ENCODE peak calls at places on chromosomes 7 and 10, in seven cellular contexts. D, T, H, I, V, G and Y are unnamed samples. For H3K4me1 and H3K36me3, the result is how much of the 10 kb centered on the place peaks cover.

GRCh38 chr10:131591936-131592335 is 280.4 kb upstream of the TCERG1L start:
- DNase-seq in D (no peak), T (no peak), H (no peak), I (no peak), V (no peak), G (no peak), Y (no peak)

GRCh38 chr10:110881247-110881646 is 9.5 kb downstream of the PDCD4 start:
- DNase-seq in D (no peak), T (no peak), H (no peak), I (no peak), V (no peak), G (no peak), Y (no peak)

GRCh38 chr7:45622058-45622457 is 47.9 kb downstream of the ADCY1 start:
- DNase-seq in D (no peak), T (no peak), H (no peak), I (no peak), V (no peak), G (no peak), Y (no peak)

GRCh38 chr10:48708144-48708543 is 23.5 kb downstream of the WDFY4 start:
- DNase-seq in D (peak), T (no peak), H (no peak), I (no peak), V (peak), G (no peak), Y (no peak)

GRCh38 chr7:149683898-149684297 is 89.5 kb downstream of the ZNF467 start:
- DNase-seq in D (no peak), T (no peak), H (no peak), I (no peak), V (no peak), G (no peak), Y (no peak)

GRCh38 chr10:50894312-50894711 is 8.9 kb upstream of the A1CF start:
- DNase-seq in D (no peak), T (no peak), H (no peak), I (no peak), V (no peak), G (no peak), Y (no peak)

GRCh38 chr7:2860627-2861133 is 16.6 kb upstream of the GNA12 start:
- DNase-seq in D (no peak), T (no peak), H (no peak), I (no peak), V (no peak), G (no peak), Y (no peak)

GRCh38 chr7:89772276-89772675 is 382.0 kb upstream of the STEAP1 start:
- DNase-seq in D (no peak), T (no peak), H (no peak), I (no peak), V (no peak), G (no peak), Y (no peak)

GRCh38 chr7:36021367-36021766 is 131.7 kb upstream of the EEPD1 start:
- DNase-seq in D (no peak), T (no peak), H (no peak), I (no peak), V (peak), G (no peak), Y (no peak)

GRCh38 chr7:140778975-140779374 is 82.5 kb downstream of the NDUFB2 start:
- DNase-seq in D (no peak), T (no peak), H (no peak), I (no peak), V (no peak), G (no peak), Y (no peak)

GRCh38 chr10:75050520-75050919 is 60.9 kb upstream of the SAMD8 start:
- DNase-seq in D (no peak), T (no peak), H (no peak), I (no peak), V (no peak), G (peak), Y (no peak)

DNA sequence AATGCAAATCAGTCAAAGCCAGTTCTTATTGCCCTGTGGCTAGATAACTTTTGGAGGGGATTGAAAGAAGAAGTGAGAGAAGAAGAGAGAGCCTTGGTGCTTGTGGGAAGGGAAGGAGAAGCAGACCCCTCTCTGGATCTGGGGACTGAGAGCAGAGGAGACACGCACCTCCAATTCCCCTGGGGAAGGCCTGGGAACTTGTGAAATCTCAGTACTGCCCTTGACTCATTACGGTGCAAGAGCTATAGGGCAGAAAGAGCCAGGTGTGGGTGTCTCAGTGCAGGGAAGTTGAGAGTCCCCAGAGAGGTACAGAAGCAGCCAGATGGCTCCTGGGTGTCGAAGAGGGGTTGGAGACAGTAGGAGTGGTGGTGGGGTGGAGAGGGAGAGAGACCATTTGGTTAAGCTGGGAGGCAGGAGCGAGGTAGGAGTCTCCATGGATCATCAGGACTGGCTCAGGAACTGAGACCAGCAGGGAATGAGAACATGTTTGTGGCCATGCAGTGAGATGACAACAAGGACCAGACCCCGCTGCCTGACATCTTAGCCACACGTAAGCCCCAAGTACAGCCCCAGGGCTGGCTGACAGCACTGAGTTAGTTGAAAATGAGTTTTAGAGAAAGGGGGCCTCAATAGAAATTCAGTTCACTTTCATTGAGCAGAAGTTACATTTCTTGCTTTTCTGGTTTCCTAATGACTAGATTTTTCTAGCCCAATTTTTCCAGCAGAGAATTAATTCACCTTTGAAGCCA is 238.2 kb downstream of the BUB3 start:
- DNase-seq in D (no peak), T (no peak), H (peak), I (no peak), V (no peak), G (no peak), Y (no peak)
- TF ChIP-seq POLR2A in D (no peak), T (no peak), H (no peak), I (no peak), V (no peak), G (no peak), Y (no peak)

DNA sequence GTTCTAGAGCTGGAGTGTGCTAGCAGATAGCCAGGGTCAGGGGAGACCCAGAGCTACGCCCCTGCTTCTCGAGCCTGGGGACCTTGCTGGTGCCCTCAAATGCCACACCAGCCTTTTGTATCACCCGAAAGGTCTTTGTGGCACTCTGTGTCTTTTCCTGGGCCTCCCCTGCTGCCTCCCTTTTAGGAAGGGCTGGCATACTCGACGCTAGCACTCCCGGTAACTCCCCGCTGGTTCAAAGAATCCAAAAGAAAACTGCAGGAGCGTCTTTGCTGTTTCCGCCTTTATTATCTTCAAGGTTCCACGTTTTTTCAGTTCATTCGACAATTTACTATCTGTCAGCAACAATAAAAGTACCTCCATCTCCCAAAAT is 36.3 kb downstream of the CTBP2 start:
- DNase-seq in D (no peak), T (no peak), H (no peak), I (no peak), V (no peak), G (no peak), Y (no peak)
- H3K4me1 ChIP-seq in D (under half), T (under half), H (half or more), I (under half), V (under half), G (under half), Y (half or more)

GRCh38 chr10:68027429-68027828 is 47.7 kb downstream of the HERC4 start:
- DNase-seq in D (no peak), T (no peak), H (no peak), I (no peak), V (no peak), G (no peak), Y (no peak)

GRCh38 chr10:68023292-68023691 is 51.8 kb downstream of the HERC4 start:
- DNase-seq in D (no peak), T (no peak), H (no peak), I (no peak), V (no peak), G (no peak), Y (no peak)
- H3K36me3 ChIP-seq in D (under half), T (under half), H (under half), I (under half), V (under half), G (half or more), Y (half or more)

DNA sequence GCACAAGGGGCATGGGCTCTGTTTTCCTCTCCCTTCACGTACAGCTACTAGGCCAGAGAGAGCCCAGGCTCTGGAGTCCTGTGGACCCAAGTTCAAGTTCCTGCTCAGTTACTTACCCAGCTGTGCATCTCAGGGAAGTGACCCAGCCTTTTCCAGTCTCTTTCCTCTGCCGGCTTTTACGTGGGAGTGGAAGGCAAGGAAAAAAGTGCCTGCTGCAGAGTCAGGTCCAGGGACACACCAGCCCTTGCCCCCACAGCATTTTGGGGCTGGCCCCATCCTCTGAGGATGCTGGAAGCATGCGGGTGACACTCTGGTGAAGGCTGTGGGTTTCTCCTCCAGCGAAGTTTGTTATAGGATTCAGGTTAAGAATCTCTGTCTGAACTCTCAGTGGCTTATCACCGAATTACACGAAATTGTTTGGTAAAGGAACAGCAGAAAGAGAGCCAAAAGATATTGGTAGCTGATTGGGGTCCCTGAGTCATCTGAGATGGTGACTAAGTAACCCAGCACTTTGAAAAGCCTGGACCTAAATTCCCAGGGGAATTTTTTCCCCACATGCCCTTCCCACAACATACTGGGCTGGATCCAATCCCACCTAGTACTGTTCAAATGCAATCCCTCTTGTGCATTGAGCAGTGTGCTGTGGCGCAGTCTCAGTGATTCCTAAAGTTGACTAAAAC is 424.3 kb downstream of the RPS24 start:
- DNase-seq in D (peak), T (no peak), H (no peak), I (no peak), V (peak), G (no peak), Y (no peak)
- TF ChIP-seq POLR2A in D (no peak), T (no peak), H (no peak), I (no peak), V (no peak), G (no peak), Y (no peak)

GRCh38 chr10:78980354-78980753 is 88.4 kb upstream of the ZMIZ1 start:
- DNase-seq in D (no peak), T (no peak), H (no peak), I (no peak), V (no peak), G (no peak), Y (no peak)

GRCh38 chr10:78981257-78981969 is 87.4 kb upstream of the ZMIZ1 start:
- DNase-seq in D (no peak), T (no peak), H (no peak), I (no peak), V (no peak), G (no peak), Y (no peak)

GRCh38 chr10:78981970-78982281 is 86.8 kb upstream of the ZMIZ1 start:
- DNase-seq in D (no peak), T (no peak), H (no peak), I (no peak), V (no peak), G (no peak), Y (no peak)

GRCh38 chr10:78979938-78980337 is 88.8 kb upstream of the ZMIZ1 start:
- DNase-seq in D (no peak), T (no peak), H (no peak), I (no peak), V (no peak), G (no peak), Y (no peak)

GRCh38 chr10:78980815-78981214 is 88.0 kb upstream of the ZMIZ1 start:
- DNase-seq in D (no peak), T (no peak), H (no peak), I (no peak), V (no peak), G (no peak), Y (no peak)
- H3K4me1 ChIP-seq in D (under half), T (under half), H (under half), I (under half), V (under half), G (under half), Y (under half)

GRCh38 chr10:409403-410040 is 274.3 kb downstream of the ZMYND11 start:
- DNase-seq in D (no peak), T (no peak), H (no peak), I (no peak), V (no peak), G (no peak), Y (peak)

GRCh38 chr10:404991-405390 is 269.7 kb downstream of the ZMYND11 start:
- DNase-seq in D (peak), T (no peak), H (no peak), I (no peak), V (no peak), G (no peak), Y (no peak)

GRCh38 chr10:405648-406047 is 270.4 kb downstream of the ZMYND11 start:
- DNase-seq in D (no peak), T (no peak), H (peak), I (no peak), V (no peak), G (no peak), Y (no peak)

GRCh38 chr10:408223-408622 is 273.0 kb downstream of the ZMYND11 start:
- DNase-seq in D (no peak), T (peak), H (no peak), I (no peak), V (no peak), G (no peak), Y (peak)

GRCh38 chr10:406976-407375 is 271.7 kb downstream of the ZMYND11 start:
- DNase-seq in D (no peak), T (no peak), H (peak), I (no peak), V (no peak), G (no peak), Y (peak)
- H3K36me3 ChIP-seq in D (under half), T (under half), H (under half), I (under half), V (under half), G (under half), Y (under half)

GRCh38 chr7:969403-969802 is 5.9 kb downstream of the COX19 start:
- DNase-seq in D (no peak), T (no peak), H (no peak), I (no peak), V (no peak), G (peak), Y (no peak)

GRCh38 chr7:966291-967069 is 8.9 kb downstream of the COX19 start:
- DNase-seq in D (no peak), T (no peak), H (no peak), I (no peak), V (no peak), G (peak), Y (no peak)

GRCh38 chr7:970744-971143 is 4.6 kb downstream of the COX19 start:
- DNase-seq in D (no peak), T (no peak), H (no peak), I (no peak), V (no peak), G (no peak), Y (no peak)

GRCh38 chr7:967361-968082 is 7.8 kb downstream of the COX19 start:
- DNase-seq in D (no peak), T (no peak), H (no peak), I (no peak), V (no peak), G (peak), Y (no peak)

GRCh38 chr7:968205-968754 is 7.1 kb downstream of the COX19 start:
- DNase-seq in D (no peak), T (no peak), H (no peak), I (no peak), V (no peak), G (no peak), Y (no peak)
- TF ChIP-seq POLR2A in D (no peak), T (no peak), H (no peak), I (no peak), V (no peak), G (no peak), Y (no peak)